ENCODE peak calls at places on chromosomes 3 and 15, in four cellular contexts. N is AG04450, G is GM23248, J is IMR-90. Y is an unnamed sample.

GRCh38 chr3:69847303-69847702 is 108.0 kb downstream of the MITF start:
- DNase-seq in N (no peak), G (no peak), J (no peak), Y (no peak)

GRCh38 chr3:192409203-192409837 is 318.0 kb downstream of the FGF12 start:
- DNase-seq in N (no peak), G (peak), J (no peak), Y (no peak)

GRCh38 chr15:32646304-32646703 is 4.8 kb downstream of the SCG5 start:
- DNase-seq in N (no peak), G (no peak), J (no peak), Y (no peak)

GRCh38 chr3:65996605-65997004 is 42.1 kb downstream of the MAGI1 start:
- DNase-seq in N (no peak), G (no peak), J (no peak), Y (no peak)

GRCh38 chr15:80660114-80660513 is 35.0 kb upstream of the ABHD17C start:
- DNase-seq in N (no peak), G (peak), J (peak), Y (no peak)

GRCh38 chr15:21260966-21261395 is 179.3 kb downstream of the POTEB3 start:
- DNase-seq in N (no peak), G (no peak), J (no peak), Y (no peak)

GRCh38 chr15:91413142-91413541 is 313.1 kb downstream of the SV2B start:
- DNase-seq in N (no peak), G (no peak), J (peak), Y (no peak)

GRCh38 chr15:49103002-49103401 is 52.4 kb downstream of the COPS2 start:
- DNase-seq in N (no peak), G (peak), J (peak), Y (no peak)

GRCh38 chr3:67142432-67142831 is 144.3 kb downstream of the KBTBD8 start:
- DNase-seq in N (no peak), G (no peak), J (no peak), Y (no peak)

GRCh38 chr3:12656850-12657249 is 7.1 kb downstream of the RAF1 start:
- DNase-seq in N (no peak), G (no peak), J (no peak), Y (no peak)

GRCh38 chr3:62376187-62376720 is 2.9 kb upstream of the FEZF2 start:
- DNase-seq in N (no peak), G (no peak), J (no peak), Y (no peak)

GRCh38 chr3:171162986-171163723 is 136.6 kb upstream of the SLC2A2 start:
- DNase-seq in N (no peak), G (no peak), J (no peak), Y (no peak)

GRCh38 chr3:119731545-119732343 is 28.9 kb downstream of the CFAP91 start:
- DNase-seq in N (no peak), G (peak), J (peak), Y (no peak)

GRCh38 chr15:90859234-90860131 is 8.9 kb upstream of the FURIN start:
- DNase-seq in N (no peak), G (no peak), J (no peak), Y (no peak)

GRCh38 chr15:77183066-77183465 is 112.2 kb upstream of the TSPAN3 start:
- DNase-seq in N (no peak), G (no peak), J (no peak), Y (no peak)

GRCh38 chr15:40493089-40493840 is 22.5 kb downstream of the CHST14 start:
- DNase-seq in N (no peak), G (peak), J (no peak), Y (no peak)

GRCh38 chr15:41821831-41822230 is 6.1 kb upstream of the JMJD7 start:
- DNase-seq in N (no peak), G (no peak), J (no peak), Y (no peak)

GRCh38 chr15:63677778-63678177 is 80.6 kb downstream of the FBXL22 start:
- DNase-seq in N (no peak), G (no peak), J (no peak), Y (no peak)

GRCh38 chr3:46393554-46394434 is 13.1 kb downstream of the CCR5AS start:
- DNase-seq in N (no peak), G (no peak), J (peak), Y (no peak)

GRCh38 chr15:39997031-39997430 is 42.0 kb downstream of the SRP14 start:
- DNase-seq in N (no peak), G (peak), J (peak), Y (no peak)

GRCh38 chr15:80151576-80151975 is 1.2 kb upstream of the FAH start:
- DNase-seq in N (no peak), G (no peak), J (no peak), Y (no peak)

GRCh38 chr15:77516076-77516475 is 95.4 kb downstream of the HMG20A start:
- DNase-seq in N (no peak), G (peak), J (no peak), Y (no peak)

GRCh38 chr3:61903931-61904657 is 342.7 kb downstream of the PTPRG start:
- DNase-seq in N (no peak), G (peak), J (peak), Y (peak)

GRCh38 chr3:159191454-159191853 is 389.6 kb downstream of the MFSD1 start:
- DNase-seq in N (no peak), G (peak), J (no peak), Y (peak)

GRCh38 chr15:49793943-49794342 is 173.1 kb downstream of the DTWD1 start:
- DNase-seq in N (no peak), G (no peak), J (no peak), Y (no peak)

GRCh38 chr3:53238051-53238850 is 17.6 kb downstream of the TKT start:
- DNase-seq in N (peak), G (peak), J (peak), Y (peak)

GRCh38 chr3:18630295-18630694 is 205.2 kb upstream of the SATB1 start:
- DNase-seq in N (no peak), G (no peak), J (no peak), Y (no peak)

GRCh38 chr3:73805435-73805834 is 180.7 kb upstream of the PDZRN3 start:
- DNase-seq in N (no peak), G (no peak), J (no peak), Y (peak)

GRCh38 chr3:149245738-149246451 is 24.3 kb upstream of the CP start:
- DNase-seq in N (no peak), G (peak), J (peak), Y (no peak)

GRCh38 chr3:19898725-19899124 is 35.3 kb downstream of the EFHB start:
- DNase-seq in N (no peak), G (no peak), J (peak), Y (no peak)

GRCh38 chr3:10469406-10470119 is 35.8 kb downstream of the ATP2B2 start:
- DNase-seq in N (no peak), G (no peak), J (no peak), Y (no peak)

GRCh38 chr3:16316847-16317560 is 52.0 kb downstream of the OXNAD1 start:
- DNase-seq in N (no peak), G (no peak), J (no peak), Y (no peak)

GRCh38 chr3:117624424-117624823 is 914.8 kb downstream of the TUSC7 start:
- DNase-seq in N (no peak), G (no peak), J (no peak), Y (no peak)

GRCh38 chr15:34292591-34292990 is 45.0 kb downstream of the SLC12A6 start:
- DNase-seq in N (no peak), G (no peak), J (no peak), Y (no peak)

GRCh38 chr3:63969866-63970265 is 53.4 kb downstream of the PSMD6 start:
- DNase-seq in N (no peak), G (no peak), J (no peak), Y (no peak)

GRCh38 chr3:134144694-134145093 is 106.0 kb downstream of the RYK start:
- DNase-seq in N (no peak), G (no peak), J (no peak), Y (no peak)

DNA sequence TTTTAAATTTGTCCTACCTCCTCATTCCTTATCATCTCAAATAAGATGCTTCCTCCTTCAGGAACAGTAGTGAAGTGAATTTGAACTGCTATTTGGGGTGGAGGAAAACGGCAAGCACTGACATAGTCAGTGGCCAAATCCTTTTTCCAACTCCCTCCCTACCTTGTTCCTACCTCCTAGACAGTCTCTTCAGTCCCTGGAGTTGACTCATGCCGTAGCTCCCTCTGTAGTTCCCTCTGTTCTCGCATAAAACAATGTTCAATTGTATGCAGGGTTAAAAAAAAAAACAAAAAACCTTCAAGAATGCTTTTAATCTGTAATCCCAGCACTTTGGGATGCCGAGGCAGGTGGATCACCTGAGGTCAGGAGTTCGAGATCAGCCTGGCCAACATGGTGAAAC is 1.4 kb downstream of the UBR1 start:
- DNase-seq in N (no peak), G (peak), J (peak), Y (no peak)
- H3K4me3 ChIP-seq in N (peak), G (peak), J (no peak), Y (peak)

GRCh38 chr15:56806147-56806536 is 72.8 kb upstream of the ZNF280D start:
- DNase-seq in N (no peak), G (no peak), J (no peak), Y (no peak)
- H3K4me3 ChIP-seq in N (no peak), G (peak), J (no peak), Y (no peak)

GRCh38 chr15:23566070-23567050 is 886 bp downstream of the MKRN3 start:
- DNase-seq in N (no peak), G (no peak), J (no peak), Y (no peak)
- H3K4me3 ChIP-seq in N (peak), G (peak), J (no peak), Y (peak)

GRCh38 chr3:147215660-147216059 is 190.7 kb downstream of the ZIC4 start:
- DNase-seq in N (no peak), G (no peak), J (no peak), Y (no peak)

GRCh38 chr3:147216143-147216673 is 190.1 kb downstream of the ZIC4 start:
- DNase-seq in N (no peak), G (no peak), J (no peak), Y (no peak)

GRCh38 chr3:147218976-147219375 is 187.4 kb downstream of the ZIC4 start:
- DNase-seq in N (no peak), G (no peak), J (no peak), Y (peak)

GRCh38 chr3:147210676-147211075 is 195.7 kb downstream of the ZIC4 start:
- DNase-seq in N (no peak), G (no peak), J (no peak), Y (no peak)

DNA sequence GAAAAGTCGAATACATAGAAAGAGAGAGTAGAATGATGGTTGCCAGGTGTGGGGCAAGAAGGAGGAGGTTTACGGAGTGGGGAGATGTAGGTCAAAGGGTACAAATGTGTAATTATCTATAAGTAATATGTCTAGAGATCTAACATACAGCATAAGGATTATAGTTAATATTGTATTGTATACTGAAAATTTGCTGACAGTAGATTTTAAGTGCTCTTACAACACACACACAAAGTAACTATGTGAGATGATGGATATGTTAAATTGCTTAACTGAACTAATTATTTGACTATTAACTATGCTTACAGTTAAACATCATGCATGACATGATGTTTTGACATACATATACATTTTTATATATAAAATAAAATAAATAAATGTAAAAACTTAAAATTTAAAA is 192.7 kb downstream of the ZIC4 start:
- DNase-seq in N (no peak), G (no peak), J (no peak), Y (no peak)
- H3K4me3 ChIP-seq in N (no peak), G (no peak), J (no peak), Y (no peak)

GRCh38 chr15:72532991-72533601 is 59.0 kb downstream of the ARIH1 start:
- DNase-seq in N (no peak), G (no peak), J (no peak), Y (no peak)

GRCh38 chr15:72534522-72534921 is 60.4 kb downstream of the ARIH1 start:
- DNase-seq in N (no peak), G (no peak), J (no peak), Y (no peak)

GRCh38 chr15:72536506-72536905 is 62.4 kb downstream of the ARIH1 start:
- DNase-seq in N (no peak), G (no peak), J (no peak), Y (no peak)

GRCh38 chr15:72538931-72539330 is 64.8 kb downstream of the ARIH1 start:
- DNase-seq in N (no peak), G (no peak), J (no peak), Y (no peak)

DNA sequence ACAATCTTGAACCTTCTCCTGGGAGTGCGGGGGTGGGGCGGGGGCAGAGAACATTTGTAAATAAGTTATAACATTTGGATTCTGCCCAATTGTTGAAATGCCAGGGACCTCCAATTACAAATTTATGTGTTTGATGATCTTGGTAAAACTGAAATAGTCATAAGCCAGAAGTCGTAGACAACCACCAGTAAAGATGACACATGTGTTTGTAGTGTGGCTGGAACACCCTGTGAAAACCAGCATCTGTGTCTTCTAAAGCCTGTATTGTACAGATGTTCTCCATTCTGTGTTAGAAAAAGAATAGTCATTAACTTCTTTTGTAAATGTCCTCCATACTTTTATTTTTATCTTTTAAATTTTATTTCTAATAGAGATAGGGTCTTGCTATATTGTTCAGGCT is 61.8 kb downstream of the ARIH1 start:
- DNase-seq in N (no peak), G (peak), J (no peak), Y (no peak)
- H3K4me3 ChIP-seq in N (no peak), G (no peak), J (no peak), Y (no peak)

DNA sequence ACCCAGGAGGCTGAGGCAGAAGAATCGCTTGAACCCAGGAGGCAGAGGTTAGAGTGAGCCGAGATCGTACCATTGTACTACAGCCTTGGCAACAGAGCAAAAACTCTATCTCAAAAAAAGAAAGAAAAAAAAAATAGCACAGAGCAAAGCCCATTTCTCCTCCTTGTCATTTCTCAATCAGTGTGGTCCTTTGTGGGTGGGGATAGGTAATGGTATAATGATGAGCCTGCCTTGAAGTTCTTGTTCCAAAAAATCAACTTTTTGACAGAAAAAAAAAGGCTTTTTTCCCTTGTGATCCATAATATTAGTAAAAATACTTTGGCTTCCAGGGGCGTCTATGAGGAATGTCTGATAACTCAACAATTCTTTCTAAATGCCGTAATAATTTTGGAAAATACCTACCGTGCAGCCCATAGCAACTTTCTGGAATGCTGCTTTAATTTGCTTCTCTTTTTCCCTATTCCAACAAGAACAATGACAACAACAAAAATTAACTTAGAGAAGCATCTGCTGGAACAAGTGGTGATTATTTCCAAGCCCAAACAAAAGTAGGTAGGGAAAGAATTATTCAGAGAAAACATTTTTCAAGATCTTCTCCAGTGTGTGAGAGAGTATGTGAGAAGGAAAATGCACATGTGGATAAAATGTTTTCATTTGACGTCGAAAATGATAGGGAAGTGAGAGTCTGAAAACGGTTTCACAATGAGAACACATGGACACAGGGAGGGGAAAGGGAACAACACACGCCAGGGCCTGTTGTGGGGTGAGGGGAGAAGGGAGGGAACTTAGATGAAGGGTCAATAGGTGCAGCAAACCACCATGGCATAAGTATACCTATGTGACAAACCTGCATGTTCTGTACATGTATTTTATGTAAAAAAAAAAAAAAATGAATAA is 337.8 kb downstream of the RBMS3 start:
- DNase-seq in N (no peak), G (peak), J (peak), Y (no peak)
- H3K4me3 ChIP-seq in N (no peak), G (peak), J (no peak), Y (no peak)

DNA sequence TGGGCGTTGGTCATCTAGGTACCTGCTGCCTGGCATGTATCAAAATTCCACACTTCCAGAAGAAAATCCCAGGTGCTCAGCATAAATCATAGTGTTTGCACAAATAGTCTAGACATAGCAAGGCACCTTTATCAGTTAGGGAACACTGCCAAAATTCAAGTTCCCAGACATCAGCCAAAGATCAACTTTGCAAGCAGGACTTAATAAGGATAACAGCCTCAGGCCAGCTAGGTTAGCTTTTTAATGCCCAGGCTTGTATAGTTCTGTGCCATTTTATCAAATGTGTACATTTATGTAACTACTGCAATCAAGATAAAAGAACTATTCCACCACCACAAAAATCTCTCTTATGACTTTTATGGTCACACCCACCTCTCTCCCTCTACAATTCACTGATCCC is 30.7 kb downstream of the DZIP3 start:
- DNase-seq in N (no peak), G (no peak), J (no peak), Y (no peak)
- H3K4me3 ChIP-seq in N (no peak), G (no peak), J (no peak), Y (no peak)

GRCh38 chr3:169137076-169137475 is 526.4 kb downstream of the MECOM start:
- DNase-seq in N (no peak), G (no peak), J (no peak), Y (no peak)

GRCh38 chr3:169134194-169134593 is 529.3 kb downstream of the MECOM start:
- DNase-seq in N (no peak), G (no peak), J (no peak), Y (no peak)

GRCh38 chr3:169143471-169143870 is 520.0 kb downstream of the MECOM start:
- DNase-seq in N (no peak), G (no peak), J (no peak), Y (no peak)

GRCh38 chr3:169137943-169138342 is 525.6 kb downstream of the MECOM start:
- DNase-seq in N (no peak), G (no peak), J (no peak), Y (no peak)

GRCh38 chr3:169138849-169139416 is 524.6 kb downstream of the MECOM start:
- DNase-seq in N (no peak), G (no peak), J (no peak), Y (no peak)
- H3K4me3 ChIP-seq in N (no peak), G (no peak), J (no peak), Y (no peak)

GRCh38 chr3:113834983-113835382 is 3.6 kb upstream of the GRAMD1C start:
- DNase-seq in N (no peak), G (no peak), J (peak), Y (no peak)

GRCh38 chr3:113839551-113839950 is 963 bp downstream of the GRAMD1C start:
- DNase-seq in N (no peak), G (peak), J (no peak), Y (no peak)

GRCh38 chr3:113838631-113839209 is at the start of gene GRAMD1C:
- DNase-seq in N (peak), G (peak), J (peak), Y (peak)
- H3K4me3 ChIP-seq in N (peak), G (peak), J (peak), Y (peak)

Y was measured in skeletal muscle cell.